ENCODE peak calls at places on chromosomes 6 and 20, in eight cellular contexts. One of them, this sample, is unnamed. For H3K79me2, the result is how much of the 10 kb centered on the place peaks cover.

GRCh38 chr6:106149472-106150069 is 63.4 kb downstream of the PRDM1 start:
- DNase-seq in SK-N-SH: no peak
- DNase-seq in OCI-LY7: no peak
- DNase-seq in neural progenitor cell: no peak
- DNase-seq in GM23338: no peak
- DNase-seq in GM23248: no peak
- DNase-seq in HCT116: no peak
- DNase-seq in PC-3: no peak
- DNase-seq in this sample: peak

GRCh38 chr20:24960861-24961260 is 11.8 kb downstream of the CST7 start:
- DNase-seq in HCT116: no peak
- DNase-seq in GM23338: no peak
- DNase-seq in OCI-LY7: no peak
- DNase-seq in neural progenitor cell: no peak
- DNase-seq in SK-N-SH: no peak
- DNase-seq in PC-3: no peak
- DNase-seq in GM23248: no peak
- DNase-seq in this sample: no peak

GRCh38 chr6:125273251-125273650 is 28.5 kb downstream of the HDDC2 start:
- DNase-seq in PC-3: no peak
- DNase-seq in GM23248: no peak
- DNase-seq in SK-N-SH: no peak
- DNase-seq in neural progenitor cell: no peak
- DNase-seq in HCT116: no peak
- DNase-seq in OCI-LY7: no peak
- DNase-seq in GM23338: no peak
- DNase-seq in this sample: no peak

GRCh38 chr6:84330325-84330724 is 102.9 kb upstream of the CEP162 start:
- DNase-seq in GM23338: no peak
- DNase-seq in GM23248: no peak
- DNase-seq in PC-3: no peak
- DNase-seq in HCT116: no peak
- DNase-seq in OCI-LY7: no peak
- DNase-seq in SK-N-SH: no peak
- DNase-seq in neural progenitor cell: no peak
- DNase-seq in this sample: no peak

GRCh38 chr6:71599366-71599765 is 287.0 kb upstream of the RIMS1 start:
- DNase-seq in neural progenitor cell: no peak
- DNase-seq in PC-3: no peak
- DNase-seq in SK-N-SH: no peak
- DNase-seq in GM23248: no peak
- DNase-seq in OCI-LY7: no peak
- DNase-seq in GM23338: no peak
- DNase-seq in HCT116: no peak
- DNase-seq in this sample: no peak

GRCh38 chr6:4281341-4282293 is 146.2 kb upstream of the ECI2 start:
- DNase-seq in GM23338: peak
- DNase-seq in OCI-LY7: peak
- DNase-seq in PC-3: peak
- DNase-seq in SK-N-SH: no peak
- DNase-seq in GM23248: peak
- DNase-seq in HCT116: no peak
- DNase-seq in neural progenitor cell: peak
- DNase-seq in this sample: peak

GRCh38 chr20:62197801-62198200 is 15.0 kb downstream of the MTG2 start:
- DNase-seq in HCT116: no peak
- DNase-seq in GM23338: no peak
- DNase-seq in PC-3: no peak
- DNase-seq in GM23248: no peak
- DNase-seq in SK-N-SH: no peak
- DNase-seq in neural progenitor cell: no peak
- DNase-seq in OCI-LY7: no peak
- DNase-seq in this sample: no peak

GRCh38 chr20:13613917-13614316 is 24.8 kb downstream of the TASP1 start:
- DNase-seq in SK-N-SH: no peak
- DNase-seq in PC-3: no peak
- DNase-seq in HCT116: no peak
- DNase-seq in GM23248: peak
- DNase-seq in OCI-LY7: no peak
- DNase-seq in neural progenitor cell: no peak
- DNase-seq in GM23338: no peak
- DNase-seq in this sample: no peak

GRCh38 chr6:87104657-87105056 is 9.8 kb upstream of the CGA start:
- DNase-seq in neural progenitor cell: no peak
- DNase-seq in HCT116: no peak
- DNase-seq in PC-3: no peak
- DNase-seq in OCI-LY7: no peak
- DNase-seq in GM23338: no peak
- DNase-seq in SK-N-SH: no peak
- DNase-seq in GM23248: peak
- DNase-seq in this sample: no peak

GRCh38 chr6:13554929-13555333 is 19.5 kb upstream of the SIRT5 start:
- DNase-seq in OCI-LY7: no peak
- DNase-seq in GM23248: peak
- DNase-seq in neural progenitor cell: peak
- DNase-seq in GM23338: peak
- DNase-seq in HCT116: no peak
- DNase-seq in PC-3: no peak
- DNase-seq in SK-N-SH: no peak
- DNase-seq in this sample: no peak
- TF ChIP-seq EZH2phosphoT487 in OCI-LY7: no peak
- TF ChIP-seq EZH2phosphoT487 in GM23248: no peak
- TF ChIP-seq EZH2phosphoT487 in neural progenitor cell: no peak
- TF ChIP-seq EZH2phosphoT487 in GM23338: no peak
- TF ChIP-seq EZH2phosphoT487 in HCT116: no peak
- TF ChIP-seq EZH2phosphoT487 in PC-3: no peak
- TF ChIP-seq EZH2phosphoT487 in SK-N-SH: no peak
- TF ChIP-seq EZH2phosphoT487 in this sample: no peak

GRCh38 chr6:44129841-44130322 is 2.5 kb downstream of the TMEM63B start:
- DNase-seq in GM23248: no peak
- DNase-seq in neural progenitor cell: no peak
- DNase-seq in OCI-LY7: no peak
- DNase-seq in SK-N-SH: no peak
- DNase-seq in HCT116: no peak
- DNase-seq in GM23338: no peak
- DNase-seq in PC-3: no peak
- DNase-seq in this sample: no peak

GRCh38 chr6:44123544-44123943 is 3.7 kb downstream of the MRPL14 start:
- DNase-seq in OCI-LY7: no peak
- DNase-seq in neural progenitor cell: no peak
- DNase-seq in GM23338: no peak
- DNase-seq in HCT116: no peak
- DNase-seq in GM23248: no peak
- DNase-seq in PC-3: no peak
- DNase-seq in SK-N-SH: no peak
- DNase-seq in this sample: no peak

GRCh38 chr6:44128020-44128917 is 915 bp downstream of the TMEM63B start:
- DNase-seq in OCI-LY7: peak
- DNase-seq in SK-N-SH: peak
- DNase-seq in HCT116: no peak
- DNase-seq in neural progenitor cell: peak
- DNase-seq in GM23248: peak
- DNase-seq in PC-3: peak
- DNase-seq in GM23338: peak
- DNase-seq in this sample: peak

GRCh38 chr6:44126320-44127149 is 717 bp downstream of the MRPL14 start:
- DNase-seq in neural progenitor cell: peak
- DNase-seq in PC-3: peak
- DNase-seq in OCI-LY7: peak
- DNase-seq in GM23248: peak
- DNase-seq in HCT116: no peak
- DNase-seq in SK-N-SH: peak
- DNase-seq in GM23338: peak
- DNase-seq in this sample: peak

DNA sequence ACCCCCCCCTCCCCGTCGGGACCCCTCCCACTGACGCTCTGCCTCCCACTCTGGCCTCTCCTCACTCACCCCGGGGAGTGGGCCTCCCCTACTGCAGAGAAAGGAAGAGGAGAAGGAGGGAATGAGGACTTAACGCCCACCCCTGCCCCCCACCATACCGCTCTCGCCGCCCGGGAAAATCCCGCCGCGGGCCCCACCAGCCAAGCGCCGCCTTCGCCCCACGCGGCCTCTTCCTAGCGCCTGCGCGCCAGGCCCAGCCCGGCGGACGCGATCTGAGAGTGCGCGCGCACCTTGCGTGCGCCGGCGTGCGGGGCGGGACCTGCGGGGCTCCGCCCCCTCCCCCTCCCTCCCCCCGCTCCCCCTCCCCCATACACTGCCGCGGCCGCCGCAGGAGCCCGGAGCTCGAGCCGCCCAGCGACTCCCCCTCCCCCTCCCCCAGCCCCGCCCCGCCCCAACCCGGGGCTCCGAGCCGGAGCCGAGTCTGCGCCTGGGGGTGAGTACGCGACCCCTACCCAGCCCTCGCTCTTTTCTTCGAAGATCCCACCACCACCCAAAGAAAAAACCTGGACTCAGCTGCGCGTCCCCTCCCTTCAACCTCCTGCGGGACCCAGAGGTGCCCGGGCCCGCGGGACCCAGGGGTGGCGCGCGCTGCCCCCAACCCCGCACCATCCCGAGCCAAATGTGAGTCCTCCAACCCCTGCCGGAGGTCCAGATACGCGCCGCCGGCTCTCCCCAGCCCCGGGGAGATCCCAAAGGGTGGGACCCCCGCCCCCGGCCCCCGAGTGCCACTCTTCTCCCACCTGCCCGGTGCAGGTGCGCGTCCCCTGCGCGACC is at the start of the genes MRPL14 and TMEM63B:
- DNase-seq in PC-3: peak
- DNase-seq in OCI-LY7: peak
- DNase-seq in GM23248: peak
- DNase-seq in SK-N-SH: peak
- DNase-seq in neural progenitor cell: peak
- DNase-seq in GM23338: peak
- DNase-seq in HCT116: peak
- DNase-seq in this sample: peak
- H3K79me2 ChIP-seq in PC-3: half or more
- H3K79me2 ChIP-seq in OCI-LY7: under half
- H3K79me2 ChIP-seq in GM23248: half or more
- H3K79me2 ChIP-seq in SK-N-SH: half or more
- H3K79me2 ChIP-seq in neural progenitor cell: half or more
- H3K79me2 ChIP-seq in GM23338: half or more
- H3K79me2 ChIP-seq in HCT116: half or more
- H3K79me2 ChIP-seq in this sample: half or more

GRCh38 chr6:75751443-75751842 is 2.4 kb downstream of the MYO6 start:
- DNase-seq in GM23338: no peak
- DNase-seq in GM23248: peak
- DNase-seq in PC-3: peak
- DNase-seq in OCI-LY7: no peak
- DNase-seq in HCT116: no peak
- DNase-seq in neural progenitor cell: no peak
- DNase-seq in SK-N-SH: no peak
- DNase-seq in this sample: no peak

GRCh38 chr6:75759207-75759606 is 10.2 kb downstream of the MYO6 start:
- DNase-seq in HCT116: no peak
- DNase-seq in GM23338: peak
- DNase-seq in PC-3: no peak
- DNase-seq in OCI-LY7: no peak
- DNase-seq in neural progenitor cell: peak
- DNase-seq in GM23248: peak
- DNase-seq in SK-N-SH: no peak
- DNase-seq in this sample: no peak

GRCh38 chr6:75757295-75757694 is 8.3 kb downstream of the MYO6 start:
- DNase-seq in GM23248: no peak
- DNase-seq in SK-N-SH: no peak
- DNase-seq in OCI-LY7: no peak
- DNase-seq in HCT116: no peak
- DNase-seq in PC-3: no peak
- DNase-seq in neural progenitor cell: no peak
- DNase-seq in GM23338: no peak
- DNase-seq in this sample: no peak

GRCh38 chr6:75752365-75752764 is 3.3 kb downstream of the MYO6 start:
- DNase-seq in OCI-LY7: no peak
- DNase-seq in GM23248: peak
- DNase-seq in HCT116: no peak
- DNase-seq in SK-N-SH: no peak
- DNase-seq in GM23338: no peak
- DNase-seq in neural progenitor cell: no peak
- DNase-seq in PC-3: peak
- DNase-seq in this sample: peak

GRCh38 chr6:75755704-75756103 is 6.7 kb downstream of the MYO6 start:
- DNase-seq in neural progenitor cell: no peak
- DNase-seq in SK-N-SH: no peak
- DNase-seq in OCI-LY7: no peak
- DNase-seq in GM23248: peak
- DNase-seq in HCT116: no peak
- DNase-seq in PC-3: no peak
- DNase-seq in GM23338: no peak
- DNase-seq in this sample: no peak
- H3K4me2 ChIP-seq in neural progenitor cell: no peak
- H3K4me2 ChIP-seq in SK-N-SH: no peak
- H3K4me2 ChIP-seq in OCI-LY7: no peak
- H3K4me2 ChIP-seq in GM23248: no peak
- H3K4me2 ChIP-seq in HCT116: no peak
- H3K4me2 ChIP-seq in PC-3: no peak
- H3K4me2 ChIP-seq in GM23338: no peak
- H3K4me2 ChIP-seq in this sample: no peak

GRCh38 chr20:5864873-5865582 is 85.3 kb downstream of the TRMT6 start:
- DNase-seq in OCI-LY7: no peak
- DNase-seq in PC-3: peak
- DNase-seq in SK-N-SH: no peak
- DNase-seq in neural progenitor cell: no peak
- DNase-seq in HCT116: no peak
- DNase-seq in GM23248: peak
- DNase-seq in GM23338: no peak
- DNase-seq in this sample: no peak

GRCh38 chr20:5863040-5863811 is 87.1 kb downstream of the TRMT6 start:
- DNase-seq in GM23248: peak
- DNase-seq in OCI-LY7: no peak
- DNase-seq in HCT116: no peak
- DNase-seq in SK-N-SH: no peak
- DNase-seq in PC-3: peak
- DNase-seq in neural progenitor cell: no peak
- DNase-seq in GM23338: no peak
- DNase-seq in this sample: no peak

GRCh38 chr20:5862703-5863039 is 87.7 kb downstream of the TRMT6 start:
- DNase-seq in PC-3: no peak
- DNase-seq in OCI-LY7: no peak
- DNase-seq in neural progenitor cell: no peak
- DNase-seq in SK-N-SH: no peak
- DNase-seq in HCT116: no peak
- DNase-seq in GM23338: no peak
- DNase-seq in GM23248: peak
- DNase-seq in this sample: no peak

GRCh38 chr20:5864428-5864827 is 85.9 kb downstream of the TRMT6 start:
- DNase-seq in neural progenitor cell: no peak
- DNase-seq in GM23248: no peak
- DNase-seq in SK-N-SH: no peak
- DNase-seq in PC-3: no peak
- DNase-seq in HCT116: no peak
- DNase-seq in GM23338: no peak
- DNase-seq in OCI-LY7: no peak
- DNase-seq in this sample: no peak

DNA sequence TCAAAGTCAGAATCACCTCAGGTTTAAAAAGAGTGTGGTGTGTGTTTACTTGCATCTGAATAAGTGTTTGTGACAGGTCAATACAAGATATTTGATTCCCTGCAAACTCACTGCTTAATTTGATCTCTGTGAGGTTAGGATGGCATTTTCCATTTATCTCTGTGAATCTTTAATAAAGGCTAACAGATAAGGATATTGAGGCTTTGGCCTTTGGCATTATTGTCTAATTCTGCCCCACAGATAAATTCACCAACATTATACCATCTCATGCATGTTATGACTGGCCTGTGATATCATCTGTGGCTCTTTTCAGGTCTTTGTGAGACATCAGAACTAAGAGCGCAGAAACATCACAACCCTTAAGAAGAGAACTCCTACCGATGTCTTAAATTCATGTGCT is 84.7 kb downstream of the TRMT6 start:
- DNase-seq in SK-N-SH: no peak
- DNase-seq in OCI-LY7: no peak
- DNase-seq in GM23338: no peak
- DNase-seq in neural progenitor cell: no peak
- DNase-seq in HCT116: no peak
- DNase-seq in GM23248: no peak
- DNase-seq in PC-3: no peak
- DNase-seq in this sample: no peak
- TF ChIP-seq EZH2phosphoT487 in SK-N-SH: no peak
- TF ChIP-seq EZH2phosphoT487 in OCI-LY7: no peak
- TF ChIP-seq EZH2phosphoT487 in GM23338: no peak
- TF ChIP-seq EZH2phosphoT487 in neural progenitor cell: no peak
- TF ChIP-seq EZH2phosphoT487 in HCT116: no peak
- TF ChIP-seq EZH2phosphoT487 in GM23248: no peak
- TF ChIP-seq EZH2phosphoT487 in PC-3: no peak
- TF ChIP-seq EZH2phosphoT487 in this sample: no peak

This sample was measured in MM.1S.